ENCODE peak calls at places on chromosomes 3 and 15, in nine cellular contexts. I, Q, B, N, D, P, V, Z and C are unnamed samples.
A peak's percentile ranks its signal among the peaks of the same experiment; 100 is the strongest.

GRCh38 chr3:171849632-171850323 is 6.6 kb downstream of the TMEM212 start:
- DNase-seq in I (no peak), Q (no peak), B (no peak), N (no peak), D (no peak), P (no peak), V (no peak), Z (no peak), C (no peak)

GRCh38 chr3:18422972-18423371 is 2.2 kb downstream of the SATB1 start:
- DNase-seq in I (no peak), Q (no peak), B (no peak), N (no peak), D (no peak), P (no peak), V (no peak), Z (no peak), C (no peak)

GRCh38 chr3:13792512-13793347 is 87.1 kb downstream of the WNT7A start:
- DNase-seq in I (no peak), Q (peak; percentile 54), B (no peak), N (no peak), D (no peak), P (no peak), V (no peak), Z (no peak), C (no peak)

GRCh38 chr15:56917652-56918045 is 795 bp upstream of the TCF12 start:
- DNase-seq in I (no peak), Q (no peak), B (no peak), N (no peak), D (no peak), P (no peak), V (no peak), Z (no peak), C (no peak)

GRCh38 chr15:24857094-24857437 is 97.7 kb upstream of the SNRPN start:
- DNase-seq in I (no peak), Q (no peak), B (no peak), N (no peak), D (no peak), P (no peak), V (no peak), Z (no peak), C (no peak)

GRCh38 chr3:89113887-89114840 is 6.7 kb downstream of the EPHA3 start:
- DNase-seq in I (no peak), Q (peak; percentile 95), B (no peak), N (peak; percentile 56), D (peak; percentile 76), P (peak; percentile 74), V (peak; percentile 64), Z (peak; percentile 52), C (no peak)

GRCh38 chr15:71254503-71254902 is 139.2 kb downstream of the THSD4 start:
- DNase-seq in I (no peak), Q (no peak), B (no peak), N (no peak), D (no peak), P (no peak), V (no peak), Z (no peak), C (no peak)

GRCh38 chr15:25611603-25612002 is 172.8 kb upstream of the UBE3A start:
- DNase-seq in I (no peak), Q (no peak), B (no peak), N (no peak), D (no peak), P (peak; percentile 66), V (no peak), Z (no peak), C (no peak)

GRCh38 chr3:43015572-43016512 is 36.7 kb downstream of the GASK1A start:
- DNase-seq in I (no peak), Q (no peak), B (no peak), N (no peak), D (no peak), P (no peak), V (no peak), Z (no peak), C (no peak)

GRCh38 chr3:67540198-67540894 is 114.1 kb downstream of the SUCLG2 start:
- DNase-seq in I (no peak), Q (no peak), B (no peak), N (no peak), D (no peak), P (no peak), V (no peak), Z (no peak), C (no peak)

GRCh38 chr15:75928680-75929608 is 25.3 kb downstream of the FBXO22 start:
- DNase-seq in I (no peak), Q (peak; percentile 6), B (no peak), N (peak; percentile 24), D (no peak), P (no peak), V (no peak), Z (no peak), C (no peak)

GRCh38 chr15:80684697-80685096 is 10.4 kb upstream of the ABHD17C start:
- DNase-seq in I (no peak), Q (no peak), B (no peak), N (no peak), D (no peak), P (no peak), V (no peak), Z (no peak), C (no peak)

GRCh38 chr3:124611520-124611919 is 118.7 kb upstream of the UMPS start:
- DNase-seq in I (no peak), Q (no peak), B (no peak), N (no peak), D (no peak), P (no peak), V (no peak), Z (no peak), C (no peak)

GRCh38 chr3:15113468-15113867 is 14.5 kb upstream of the RBSN start:
- DNase-seq in I (no peak), Q (no peak), B (no peak), N (no peak), D (peak; percentile 66), P (no peak), V (no peak), Z (no peak), C (no peak)

GRCh38 chr3:175426805-175427204 is 567.7 kb downstream of the NAALADL2 start:
- DNase-seq in I (no peak), Q (no peak), B (no peak), N (no peak), D (no peak), P (no peak), V (no peak), Z (no peak), C (no peak)

GRCh38 chr3:195876297-195877031 is 31.9 kb downstream of the TNK2 start:
- DNase-seq in I (no peak), Q (no peak), B (no peak), N (no peak), D (no peak), P (no peak), V (no peak), Z (no peak), C (no peak)